ENCODE peak calls at places on chromosomes 11 and 22, in five cellular contexts. One of them, this sample, is unnamed.

GRCh38 chr11:16110862-16111261 is 245.5 kb downstream of the SOX6 start:
- DNase-seq in A549: no peak
- DNase-seq in K562: no peak
- DNase-seq in HepG2: no peak
- DNase-seq in GM12878: no peak
- DNase-seq in this sample: no peak

GRCh38 chr11:29333993-29334780 is 682.6 kb downstream of the KCNA4 start:
- DNase-seq in A549: peak; percentile 74
- DNase-seq in K562: peak; percentile 1
- DNase-seq in HepG2: peak; percentile 32
- DNase-seq in GM12878: peak; percentile 31
- DNase-seq in this sample: peak; percentile 61

GRCh38 chr11:45879803-45880685 is 5.4 kb upstream of the MAPK8IP1 start:
- DNase-seq in A549: peak; percentile 19
- DNase-seq in K562: peak; percentile 84
- DNase-seq in HepG2: no peak
- DNase-seq in GM12878: no peak
- DNase-seq in this sample: no peak

GRCh38 chr11:93444671-93445073 is 98.5 kb downstream of the SMCO4 start:
- DNase-seq in A549: no peak
- DNase-seq in K562: peak; percentile 68
- DNase-seq in HepG2: peak; percentile 60
- DNase-seq in GM12878: no peak
- DNase-seq in this sample: no peak

GRCh38 chr22:49235463-49236300 is 592.0 kb downstream of the BRD1 start:
- DNase-seq in A549: peak; percentile 29
- DNase-seq in K562: no peak
- DNase-seq in HepG2: no peak
- DNase-seq in GM12878: no peak
- DNase-seq in this sample: no peak

GRCh38 chr11:65425971-65426838 is 3.6 kb downstream of the NEAT1 start:
- DNase-seq in A549: peak; percentile 78
- DNase-seq in K562: peak; percentile 57
- DNase-seq in HepG2: no peak
- DNase-seq in GM12878: no peak
- DNase-seq in this sample: peak; percentile 70

GRCh38 chr22:21951931-21952465 is 650 bp downstream of the PPM1F start:
- DNase-seq in A549: no peak
- DNase-seq in K562: peak; percentile 83
- DNase-seq in HepG2: no peak
- DNase-seq in GM12878: no peak
- DNase-seq in this sample: peak; percentile 51

GRCh38 chr11:83284501-83285051 is 1.6 kb downstream of the CCDC90B start:
- DNase-seq in A549: no peak
- DNase-seq in K562: no peak
- DNase-seq in HepG2: peak; percentile 72
- DNase-seq in GM12878: no peak
- DNase-seq in this sample: peak; percentile 36

GRCh38 chr11:109859325-109859724 is 233.9 kb upstream of the ZC3H12C start:
- DNase-seq in A549: peak; percentile 49
- DNase-seq in K562: peak; percentile 22
- DNase-seq in HepG2: peak; percentile 13
- DNase-seq in GM12878: no peak
- DNase-seq in this sample: peak; percentile 61

GRCh38 chr11:10943968-10944367 is 86.1 kb upstream of the ZBED5 start:
- DNase-seq in A549: no peak
- DNase-seq in K562: no peak
- DNase-seq in HepG2: no peak
- DNase-seq in GM12878: no peak
- DNase-seq in this sample: no peak

GRCh38 chr11:637333-637592 is 194 bp downstream of the DRD4 start:
- DNase-seq in A549: no peak
- DNase-seq in K562: no peak
- DNase-seq in HepG2: no peak
- DNase-seq in GM12878: no peak
- DNase-seq in this sample: no peak

GRCh38 chr11:3644817-3645235 is at the start of gene ART1:
- DNase-seq in A549: peak; percentile 70
- DNase-seq in K562: peak; percentile 78
- DNase-seq in HepG2: no peak
- DNase-seq in GM12878: no peak
- DNase-seq in this sample: no peak

GRCh38 chr22:27438271-27438980 is 363.1 kb downstream of the MN1 start:
- DNase-seq in A549: no peak
- DNase-seq in K562: no peak
- DNase-seq in HepG2: no peak
- DNase-seq in GM12878: no peak
- DNase-seq in this sample: no peak

GRCh38 chr11:129652828-129653227 is 162.8 kb upstream of the TMEM45B start:
- DNase-seq in A549: peak; percentile 20
- DNase-seq in K562: no peak
- DNase-seq in HepG2: no peak
- DNase-seq in GM12878: no peak
- DNase-seq in this sample: peak; percentile 79

GRCh38 chr11:1998861-1999260 is 1.2 kb upstream of the H19 start:
- DNase-seq in A549: no peak
- DNase-seq in K562: no peak
- DNase-seq in HepG2: no peak
- DNase-seq in GM12878: no peak
- DNase-seq in this sample: no peak

GRCh38 chr11:132168326-132168725 is 797.9 kb downstream of the NTM start:
- DNase-seq in A549: no peak
- DNase-seq in K562: no peak
- DNase-seq in HepG2: no peak
- DNase-seq in GM12878: no peak
- DNase-seq in this sample: no peak

GRCh38 chr11:77049081-77049480 is 14.9 kb downstream of the B3GNT6 start:
- DNase-seq in A549: no peak
- DNase-seq in K562: no peak
- DNase-seq in HepG2: no peak
- DNase-seq in GM12878: no peak
- DNase-seq in this sample: no peak

GRCh38 chr11:62666259-62666926 is 1.3 kb downstream of the CSKMT start:
- DNase-seq in A549: no peak
- DNase-seq in K562: no peak
- DNase-seq in HepG2: no peak
- DNase-seq in GM12878: no peak
- DNase-seq in this sample: no peak

GRCh38 chr11:43579171-43579918 is 101.2 kb upstream of the HSD17B12 start:
- DNase-seq in A549: peak; percentile 67
- DNase-seq in K562: peak; percentile 57
- DNase-seq in HepG2: no peak
- DNase-seq in GM12878: no peak
- DNase-seq in this sample: peak; percentile 51

GRCh38 chr11:30454108-30454507 is 131.2 kb downstream of the ARL14EP start:
- DNase-seq in A549: no peak
- DNase-seq in K562: no peak
- DNase-seq in HepG2: no peak
- DNase-seq in GM12878: no peak
- DNase-seq in this sample: peak; percentile 6

GRCh38 chr11:57240757-57241156 is 3.7 kb upstream of the APLNR start:
- DNase-seq in A549: no peak
- DNase-seq in K562: no peak
- DNase-seq in HepG2: no peak
- DNase-seq in GM12878: no peak
- DNase-seq in this sample: no peak

GRCh38 chr22:17665884-17666283 is 27.3 kb downstream of the BCL2L13 start:
- DNase-seq in A549: no peak
- DNase-seq in K562: no peak
- DNase-seq in HepG2: no peak
- DNase-seq in GM12878: no peak
- DNase-seq in this sample: no peak

GRCh38 chr11:40295466-40295865 is 1164.0 kb downstream of the LRRC4C start:
- DNase-seq in A549: no peak
- DNase-seq in K562: no peak
- DNase-seq in HepG2: no peak
- DNase-seq in GM12878: no peak
- DNase-seq in this sample: no peak

GRCh38 chr11:35487532-35488078 is 37.8 kb downstream of the PAMR1 start:
- DNase-seq in A549: peak; percentile 48
- DNase-seq in K562: peak; percentile 27
- DNase-seq in HepG2: peak; percentile 7
- DNase-seq in GM12878: no peak
- DNase-seq in this sample: peak; percentile 37
- TF ChIP-seq CTCF in A549: peak; percentile 60
- TF ChIP-seq CTCF in K562: peak; percentile 53
- TF ChIP-seq CTCF in HepG2: peak; percentile 54
- TF ChIP-seq CTCF in GM12878: peak; percentile 28
- TF ChIP-seq CTCF in this sample: peak; percentile 28

DNA sequence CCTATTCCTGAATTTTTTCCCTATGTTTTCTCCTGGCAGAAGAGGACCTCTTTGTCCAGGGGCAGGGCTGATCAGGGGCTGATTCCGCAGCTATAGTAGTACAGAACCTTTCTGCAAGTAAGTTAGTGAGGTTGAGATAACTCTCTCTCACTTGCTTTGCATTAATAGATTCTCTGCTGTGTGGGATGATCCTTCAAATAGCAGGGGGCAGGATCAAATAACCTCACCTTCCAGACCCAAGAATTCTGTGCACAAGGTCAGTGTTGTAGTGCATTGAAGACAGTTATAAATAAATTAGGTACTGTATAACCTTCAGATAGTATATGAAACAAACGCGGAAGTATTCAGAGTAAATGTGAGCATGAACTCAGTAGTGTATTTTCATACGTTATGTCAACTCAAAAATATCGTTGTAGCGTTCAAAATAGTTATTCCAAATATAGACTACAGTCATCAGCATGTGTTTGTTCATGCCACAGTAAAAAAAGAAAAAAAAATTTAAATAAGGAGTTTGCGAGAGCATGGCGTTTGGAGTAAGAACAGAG is 278 bp downstream of the MMP26 start:
- DNase-seq in A549: no peak
- DNase-seq in K562: no peak
- DNase-seq in HepG2: no peak
- DNase-seq in GM12878: no peak
- DNase-seq in this sample: no peak
- TF ChIP-seq MYC in A549: no peak
- TF ChIP-seq MYC in K562: no peak
- TF ChIP-seq MYC in HepG2: no peak
- TF ChIP-seq MYC in GM12878: no peak
- TF ChIP-seq MYC in this sample: no peak

DNA sequence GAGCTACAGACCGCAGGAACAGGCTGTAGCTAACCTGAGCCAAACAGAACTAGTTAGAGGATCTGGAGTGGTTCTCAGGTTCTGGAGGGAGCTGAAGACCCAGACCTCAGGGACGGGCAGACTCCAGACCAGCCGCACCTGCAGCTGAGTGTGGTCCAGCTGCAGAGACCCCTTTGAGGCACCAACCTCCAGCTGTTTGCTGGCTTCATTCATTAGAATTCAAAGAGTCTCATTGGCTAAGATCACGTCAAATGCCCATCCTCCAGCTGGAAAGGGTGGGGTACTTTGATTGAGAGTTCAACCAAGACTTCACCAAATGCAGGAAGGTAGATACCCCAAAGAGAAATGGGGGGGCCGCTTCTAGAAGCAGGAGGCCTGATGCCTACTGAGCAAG is 13.4 kb upstream of the IL2RB start:
- DNase-seq in A549: no peak
- DNase-seq in K562: no peak
- DNase-seq in HepG2: no peak
- DNase-seq in GM12878: no peak
- DNase-seq in this sample: no peak
- H3K4me1 ChIP-seq in A549: peaks cover 29% of the 10 kb centered on the region
- H3K4me1 ChIP-seq in K562: no peaks in the 10 kb centered on the region
- H3K4me1 ChIP-seq in HepG2: peaks cover 38% of the 10 kb centered on the region
- H3K4me1 ChIP-seq in GM12878: peaks cover 71% of the 10 kb centered on the region
- H3K4me1 ChIP-seq in this sample: no peaks in the 10 kb centered on the region

DNA sequence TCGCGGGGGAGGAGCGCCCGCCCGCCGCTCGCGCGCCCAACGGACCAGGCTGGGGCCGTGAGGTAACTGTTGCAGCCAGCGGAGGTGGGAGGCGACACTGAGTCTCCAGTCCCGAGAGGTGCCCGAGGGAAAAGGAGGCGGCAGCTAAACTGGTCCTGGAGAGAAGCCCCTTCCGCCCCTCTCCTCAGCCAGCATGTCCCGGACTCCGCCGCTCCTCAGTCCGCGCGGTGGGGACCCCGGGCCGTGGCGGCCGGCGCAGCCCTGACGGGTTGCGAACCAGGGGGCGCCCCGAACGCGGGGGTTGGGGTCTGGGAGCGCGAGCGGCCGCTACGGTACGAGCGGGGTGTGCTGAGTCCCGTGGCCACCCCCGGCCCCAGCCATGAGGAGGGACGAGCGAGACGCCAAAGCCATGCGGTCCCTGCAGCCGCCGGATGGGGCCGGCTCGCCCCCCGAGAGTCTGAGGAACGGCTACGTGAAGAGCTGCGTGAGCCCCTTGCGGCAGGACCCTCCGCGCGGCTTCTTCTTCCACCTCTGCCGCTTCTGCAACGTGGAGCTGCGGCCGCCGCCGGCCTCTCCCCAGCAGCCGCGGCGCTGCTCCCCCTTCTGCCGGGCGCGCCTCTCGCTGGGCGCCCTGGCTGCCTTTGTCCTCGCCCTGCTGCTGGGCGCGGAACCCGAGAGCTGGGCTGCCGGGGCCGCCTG is at the start of gene PDE3B:
- DNase-seq in A549: peak; percentile 83
- DNase-seq in K562: peak; percentile 93
- DNase-seq in HepG2: peak; percentile 83
- DNase-seq in GM12878: no peak
- DNase-seq in this sample: peak; percentile 35
- TF ChIP-seq CTCF in A549: peak; percentile 17
- TF ChIP-seq CTCF in K562: peak; percentile 42
- TF ChIP-seq CTCF in HepG2: peak; percentile 59
- TF ChIP-seq CTCF in GM12878: no peak
- TF ChIP-seq CTCF in this sample: peak; percentile 6

This sample was measured in endothelial cell of umbilical vein.